ENCODE peak calls at places on chromosomes 4 and X, in five cellular contexts. S is lower lobe of right lung, D is thoracic aorta, L is mucosa of descending colon, I is fibroblast of lung. R is an unnamed sample. For H3K36me3 and H3K9me3, the result is how much of the 10 kb centered on the place peaks cover.

GRCh38 chrX:17081969-17082368 is 135.5 kb downstream of the REPS2 start:
- DNase-seq in L (no peak), D (no peak), S (no peak), I (no peak), R (no peak)

GRCh38 chrX:11533211-11533651 is 132.5 kb downstream of the ARHGAP6 start:
- DNase-seq in D (no peak), S (no peak), I (peak), L (no peak), R (no peak)

GRCh38 chr4:38131371-38132139 is 171.4 kb downstream of the PTTG2 start:
- DNase-seq in D (no peak), L (no peak), S (no peak), I (no peak), R (no peak)

GRCh38 chr4:163165217-163166017 is 1.3 kb downstream of the NAF1 start:
- DNase-seq in L (no peak), S (no peak), I (peak), D (no peak), R (no peak)

GRCh38 chr4:174580597-174580996 is 58.3 kb upstream of the HPGD start:
- DNase-seq in D (no peak), L (no peak), S (no peak), I (peak), R (no peak)

GRCh38 chr4:133921280-133922195 is 280.1 kb downstream of the PABPC4L start:
- DNase-seq in S (no peak), D (no peak), L (no peak), I (peak), R (peak)

GRCh38 chrX:23766650-23767551 is 16.1 kb upstream of the SAT1 start:
- DNase-seq in S (no peak), D (no peak), I (no peak), L (no peak), R (peak)

GRCh38 chr4:70849277-70849676 is 9.6 kb upstream of the GRSF1 start:
- DNase-seq in S (no peak), L (no peak), I (no peak), D (no peak), R (no peak)

GRCh38 chr4:83217721-83218522 is 66.7 kb downstream of the COQ2 start:
- DNase-seq in I (no peak), L (no peak), S (no peak), D (no peak), R (no peak)

GRCh38 chr4:149630079-149630478 is 185.6 kb downstream of the IQCM start:
- DNase-seq in L (no peak), S (no peak), D (no peak), I (no peak), R (no peak)

GRCh38 chr4:11904117-11904535 is 475.4 kb upstream of the HS3ST1 start:
- DNase-seq in D (no peak), I (peak), L (peak), S (peak), R (no peak)

GRCh38 chrX:48694776-48695523 is 1.6 kb upstream of the SUV39H1 start:
- DNase-seq in I (no peak), D (no peak), S (no peak), L (no peak), R (no peak)

GRCh38 chrX:48695524-48695875 is 1.0 kb upstream of the SUV39H1 start:
- DNase-seq in L (no peak), S (no peak), I (no peak), D (no peak), R (peak)

GRCh38 chrX:48695925-48696300 is 621 bp upstream of the SUV39H1 start:
- DNase-seq in D (no peak), L (no peak), S (no peak), I (no peak), R (peak)

GRCh38 chrX:48697182-48697727 is 721 bp downstream of the SUV39H1 start:
- DNase-seq in D (no peak), S (no peak), L (no peak), I (no peak), R (no peak)

DNA sequence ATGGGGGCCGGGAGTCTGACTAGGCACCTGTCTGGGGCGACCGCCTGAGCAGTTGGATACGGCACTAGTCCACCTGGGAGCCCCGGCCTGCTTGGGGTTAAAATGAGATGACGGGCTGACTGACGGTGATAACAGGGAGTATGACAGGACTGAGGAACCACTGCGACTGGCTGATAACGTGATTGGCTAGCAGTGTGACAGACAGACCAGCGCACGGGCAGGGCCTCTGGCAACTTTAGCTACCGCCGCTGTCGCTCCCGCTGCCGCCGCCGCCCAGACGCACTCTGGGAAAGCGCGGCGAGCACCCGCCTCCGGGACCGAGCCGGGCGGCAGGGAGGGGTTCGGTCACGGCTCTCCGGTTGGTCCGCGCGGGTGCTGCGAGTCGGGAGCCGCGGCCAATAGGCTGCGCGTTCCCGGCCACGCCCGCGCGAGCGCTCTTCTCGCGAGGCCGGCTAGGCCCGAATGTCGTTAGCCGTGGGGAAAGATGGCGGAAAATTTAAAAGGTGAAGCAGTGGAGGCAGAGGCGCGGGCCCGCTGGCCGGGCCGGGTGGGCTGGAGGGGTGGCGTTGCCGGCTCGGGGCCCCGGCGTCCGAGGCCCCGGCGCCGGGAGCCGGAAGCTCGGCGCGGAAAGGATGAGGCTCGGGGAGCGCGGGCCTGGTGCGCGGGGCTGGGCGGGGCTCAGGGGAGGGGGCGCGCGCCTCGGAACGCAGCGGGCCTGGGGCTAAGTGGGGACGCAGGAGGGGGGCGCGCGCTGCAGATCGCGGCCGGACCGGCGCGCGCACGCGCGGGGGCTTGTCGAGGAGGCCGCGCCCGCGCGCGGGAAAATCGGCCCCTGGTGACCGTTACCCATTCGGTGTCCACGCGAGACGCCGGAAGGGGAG is at the start of gene SUV39H1:
- DNase-seq in S (peak), I (peak), D (peak), L (peak), R (peak)
- H3K36me3 ChIP-seq in S (under half), I (under half), D (under half), L (under half), R (under half)

GRCh38 chr4:168472920-168473319 is 7.4 kb downstream of the DDX60L start:
- DNase-seq in D (no peak), L (no peak), I (no peak), S (no peak), R (no peak)

GRCh38 chr4:168474660-168475320 is 5.5 kb downstream of the DDX60L start:
- DNase-seq in L (no peak), S (no peak), I (no peak), D (no peak), R (no peak)

GRCh38 chr4:168478868-168479267 is 1.4 kb downstream of the DDX60L start:
- DNase-seq in D (no peak), L (no peak), S (no peak), I (no peak), R (no peak)

GRCh38 chr4:168480991-168481588 is 798 bp upstream of the DDX60L start:
- DNase-seq in I (peak), L (no peak), S (no peak), D (no peak), R (no peak)

DNA sequence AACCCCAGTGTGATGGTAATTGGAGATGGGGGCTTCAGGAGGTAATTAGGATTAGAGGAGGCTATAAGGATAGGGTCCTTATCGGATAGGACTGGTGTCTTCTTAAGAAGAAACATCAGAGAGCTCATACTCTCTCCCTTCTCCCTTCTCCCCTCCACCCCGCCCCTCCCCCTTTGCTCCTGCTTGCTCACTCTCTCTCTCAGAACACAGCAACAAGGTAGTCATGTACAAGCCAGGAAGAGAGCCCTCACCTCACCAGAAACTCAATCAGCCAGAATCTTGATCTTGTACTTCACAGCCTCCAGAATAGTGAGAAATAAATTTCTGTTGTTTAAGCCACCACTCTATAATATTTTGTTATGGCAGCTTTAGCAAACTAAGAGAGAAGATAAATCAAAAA is 4.5 kb downstream of the DDX60L start:
- DNase-seq in S (no peak), L (no peak), D (no peak), I (no peak), R (peak)
- H3K9me3 ChIP-seq in S (under half), L (under half), D (under half), I (under half), R (under half)

GRCh38 chr4:958314-958665 is 15.1 kb downstream of the DGKQ start:
- DNase-seq in I (no peak), D (no peak), L (peak), S (no peak), R (no peak)
- H3K36me3 ChIP-seq in I (under half), D (under half), L (under half), S (half or more), R (under half)

DNA sequence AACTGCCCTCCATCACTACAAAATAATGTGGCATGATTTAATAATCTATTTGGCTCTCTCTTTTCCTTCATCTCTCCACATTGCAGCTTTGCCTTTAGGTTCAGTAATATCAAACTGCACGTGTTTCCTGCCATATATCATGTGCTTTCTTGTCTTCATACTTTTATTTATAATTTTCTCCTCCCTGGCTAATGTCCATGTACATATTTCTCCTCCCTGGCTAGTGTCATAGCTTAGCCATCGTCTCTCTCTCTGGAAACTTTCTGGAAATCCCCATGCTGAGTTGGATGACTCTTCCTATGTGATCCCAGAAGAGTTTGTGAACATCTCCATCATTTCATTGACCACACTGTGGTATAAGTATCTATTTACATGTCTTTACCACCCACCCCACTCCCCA is 21.3 kb upstream of the PDGFC start:
- DNase-seq in L (no peak), D (no peak), S (no peak), I (no peak), R (no peak)
- H3K9me3 ChIP-seq in L (under half), D (under half), S (under half), I (under half), R (under half)

GRCh38 chr4:113945906-113946305 is 33.5 kb downstream of the ARSJ start:
- DNase-seq in L (no peak), D (no peak), S (no peak), I (peak), R (no peak)
- H3K36me3 ChIP-seq in L (under half), D (under half), S (under half), I (under half), R (under half)

GRCh38 chr4:151911970-151912369 is 151.2 kb upstream of the GATB start:
- DNase-seq in L (no peak), D (no peak), I (no peak), S (no peak), R (no peak)
- H3K9me3 ChIP-seq in L (under half), D (under half), I (under half), S (under half), R (under half)

GRCh38 chr4:47482326-47482725 is 2.7 kb upstream of the ATP10D start:
- DNase-seq in I (peak), L (no peak), D (no peak), S (no peak), R (no peak)

GRCh38 chr4:47483722-47484121 is 1.4 kb upstream of the ATP10D start:
- DNase-seq in L (no peak), D (no peak), I (no peak), S (no peak), R (no peak)

GRCh38 chr4:47486306-47486705 is 1.2 kb downstream of the ATP10D start:
- DNase-seq in L (no peak), I (peak), S (no peak), D (no peak), R (no peak)

GRCh38 chr4:47485047-47485692 is at the start of gene ATP10D:
- DNase-seq in D (peak), L (peak), S (peak), I (peak), R (peak)

GRCh38 chr4:47484169-47484568 is 906 bp upstream of the ATP10D start:
- DNase-seq in I (no peak), D (no peak), L (no peak), S (no peak), R (no peak)
- H3K36me3 ChIP-seq in I (under half), D (under half), L (under half), S (under half), R (under half)

DNA sequence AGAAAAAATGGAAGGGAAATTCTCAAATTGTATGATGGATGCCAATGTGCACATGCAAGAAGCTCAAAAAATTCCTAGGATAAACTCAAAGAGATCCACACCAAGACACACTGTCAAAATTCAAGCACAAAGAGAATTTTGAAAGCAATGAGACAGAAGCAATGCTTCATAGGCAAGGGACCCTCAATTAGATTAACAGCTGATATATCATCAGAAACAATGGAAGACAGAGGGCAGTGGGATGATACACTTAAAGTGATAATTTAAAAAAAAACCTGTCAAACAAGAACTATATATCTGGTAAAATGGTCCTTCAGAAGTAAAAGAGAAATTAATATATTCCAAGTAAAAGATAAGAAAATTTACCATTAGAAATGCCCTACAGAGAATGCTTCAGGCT is 306.3 kb upstream of the PCDH7 start:
- DNase-seq in L (no peak), S (no peak), I (no peak), D (no peak), R (no peak)
- H3K9me3 ChIP-seq in L (under half), S (under half), I (under half), D (under half), R (under half)

GRCh38 chr4:136103616-136104015 is 1428.7 kb downstream of the PCDH18 start:
- DNase-seq in L (no peak), S (no peak), D (no peak), I (no peak), R (no peak)
- H3K36me3 ChIP-seq in L (under half), S (under half), D (under half), I (under half), R (under half)

R was measured in BE2C.